ENCODE peak calls at places on chromosomes 6 and 20, in eight cellular contexts. T is uterus, Y is IMR-90, B is transverse colon, U is spleen, G is tibial nerve, P is Peyer's patch, X is esophagus squamous epithelium. Z is an unnamed sample.

GRCh38 chr20:23889775-23890187 is 10.2 kb upstream of the CST5 start:
- DNase-seq in T (no peak), Y (peak), B (peak), U (no peak), G (no peak), P (no peak), X (no peak), Z (no peak)

GRCh38 chr20:46458891-46459750 is 52.7 kb upstream of the ELMO2 start:
- DNase-seq in T (no peak), Y (no peak), B (peak), U (no peak), G (no peak), P (peak), X (no peak), Z (no peak)

GRCh38 chr6:6599468-6599873 is 11.0 kb downstream of the LY86 start:
- DNase-seq in T (no peak), Y (no peak), B (peak), U (no peak), G (peak), P (no peak), X (no peak), Z (no peak)

GRCh38 chr6:111175135-111175534 is 87.8 kb downstream of the SLC16A10 start:
- DNase-seq in T (no peak), Y (no peak), B (no peak), U (no peak), G (no peak), P (no peak), X (no peak), Z (no peak)

GRCh38 chr20:62141397-62142251 is 1.6 kb downstream of the PSMA7 start:
- DNase-seq in T (no peak), Y (peak), B (no peak), U (no peak), G (no peak), P (peak), X (no peak), Z (no peak)

GRCh38 chr6:130076512-130076911 is 58.1 kb downstream of the L3MBTL3 start:
- DNase-seq in T (no peak), Y (peak), B (no peak), U (no peak), G (no peak), P (no peak), X (no peak), Z (no peak)

GRCh38 chr20:15862178-15862577 is 711.1 kb downstream of the KIF16B start:
- DNase-seq in T (no peak), Y (no peak), B (no peak), U (no peak), G (no peak), P (no peak), X (no peak), Z (no peak)

GRCh38 chr20:56788041-56788670 is 159.1 kb downstream of the TFAP2C start:
- DNase-seq in T (peak), Y (peak), B (peak), U (peak), G (peak), P (peak), X (no peak), Z (peak)

GRCh38 chr6:150195996-150196417 is 53.2 kb downstream of the PPP1R14C start:
- DNase-seq in T (no peak), Y (no peak), B (peak), U (no peak), G (no peak), P (peak), X (no peak), Z (no peak)

GRCh38 chr6:44093066-44093465 is 34.2 kb downstream of the MRPL14 start:
- DNase-seq in T (no peak), Y (no peak), B (no peak), U (no peak), G (no peak), P (no peak), X (no peak), Z (no peak)

GRCh38 chr6:152089992-152090391 is 282.5 kb downstream of the ESR1 start:
- DNase-seq in T (peak), Y (peak), B (no peak), U (no peak), G (peak), P (no peak), X (no peak), Z (peak)

GRCh38 chr6:55892749-55893357 is 17.5 kb upstream of the BMP5 start:
- DNase-seq in T (no peak), Y (peak), B (no peak), U (no peak), G (no peak), P (no peak), X (no peak), Z (no peak)

GRCh38 chr20:60100780-60101179 is 142.6 kb downstream of the CDH26 start:
- DNase-seq in T (no peak), Y (no peak), B (no peak), U (no peak), G (no peak), P (no peak), X (no peak), Z (no peak)

GRCh38 chr20:37319120-37319717 is 26.7 kb upstream of the SRC start:
- DNase-seq in T (no peak), Y (peak), B (no peak), U (no peak), G (no peak), P (peak), X (no peak), Z (no peak)

GRCh38 chr6:135497412-135498177 is at the start of gene AHI1:
- DNase-seq in T (peak), Y (peak), B (peak), U (peak), G (peak), P (peak), X (peak), Z (peak)
- TF ChIP-seq POLR2A in T (peak), Y (peak), B (peak), U (peak), G (peak), P (peak), X (no peak), Z (peak)

GRCh38 chr20:5131502-5131901 is 4.7 kb downstream of the CDS2 start:
- DNase-seq in T (no peak), Y (no peak), B (no peak), U (no peak), G (no peak), P (no peak), X (no peak), Z (no peak)
- H3K4me3 ChIP-seq in T (no peak), Y (no peak), B (no peak), U (no peak), G (no peak), P (no peak), X (no peak), Z (no peak)

GRCh38 chr6:105363100-105363754 is 39.7 kb downstream of the PREP start:
- DNase-seq in T (no peak), Y (peak), B (no peak), U (no peak), G (no peak), P (no peak), X (no peak), Z (no peak)
- TF ChIP-seq CTCF in T (no peak), Y (peak), B (no peak), U (no peak), G (no peak), P (no peak), X (no peak), Z (no peak)

GRCh38 chr6:32194825-32195651 is 2.6 kb upstream of the GPSM3 start:
- DNase-seq in T (no peak), Y (peak), B (peak), U (no peak), G (peak), P (no peak), X (no peak), Z (no peak)
- TF ChIP-seq POLR2A in T (peak), Y (no peak), B (no peak), U (no peak), G (peak), P (peak), X (no peak), Z (no peak)

GRCh38 chr20:25584905-25585704 is at the start of gene NINL:
- DNase-seq in T (peak), Y (peak), B (peak), U (peak), G (no peak), P (peak), X (no peak), Z (no peak)
- H3K4me3 ChIP-seq in T (peak), Y (peak), B (peak), U (peak), G (peak), P (peak), X (peak), Z (peak)

DNA sequence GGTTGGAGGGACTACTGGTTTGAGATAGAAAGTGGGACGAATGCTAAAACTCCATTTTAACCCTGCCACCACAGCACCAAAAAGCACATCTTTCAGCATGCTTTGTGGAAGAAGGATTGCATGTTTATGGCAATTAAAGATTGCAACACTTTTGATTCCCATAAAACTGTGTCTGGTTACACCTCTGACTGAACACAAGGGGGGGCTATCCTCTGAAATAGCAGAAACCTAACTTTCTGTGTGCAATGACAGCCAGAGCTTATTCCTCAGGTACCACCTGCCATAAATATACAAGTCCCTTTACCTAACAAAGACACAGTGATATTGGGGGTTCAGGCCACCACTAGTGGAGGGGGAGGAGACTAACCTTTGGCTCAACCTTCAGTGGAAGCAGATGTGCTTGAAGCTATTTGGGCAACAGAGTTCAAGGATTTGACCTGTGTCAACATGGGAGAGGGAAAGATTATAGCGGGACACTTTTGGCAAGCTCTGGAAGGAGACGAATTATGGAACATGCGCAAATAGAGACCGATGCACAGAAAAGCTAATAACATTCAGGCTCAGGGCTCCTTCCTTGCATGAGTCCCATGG is 9.6 kb upstream of the PLG start:
- DNase-seq in T (no peak), Y (no peak), B (no peak), U (no peak), G (no peak), P (no peak), X (no peak), Z (no peak)
- TF ChIP-seq CTCF in T (no peak), Y (no peak), B (no peak), U (no peak), G (no peak), P (no peak), X (no peak), Z (no peak)

DNA sequence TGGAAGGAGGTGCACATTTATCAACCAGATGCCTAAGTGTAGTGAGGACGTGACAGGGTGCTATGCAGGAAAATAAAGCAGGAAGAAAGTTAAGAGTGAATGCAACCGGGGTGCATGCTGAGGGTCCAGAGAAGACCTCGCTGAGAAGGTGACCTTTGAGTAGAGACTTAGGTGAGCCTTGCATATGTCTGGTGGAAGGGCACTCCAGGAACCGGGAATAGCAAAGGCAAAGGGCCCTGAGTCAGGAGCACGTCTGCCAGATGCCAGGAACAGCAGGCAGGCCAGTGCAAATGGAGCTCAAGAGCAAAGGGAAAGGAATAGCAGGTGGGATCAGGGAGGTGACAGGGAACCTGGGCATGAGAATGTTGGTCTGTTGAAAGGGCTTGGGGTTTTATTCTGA is 445.5 kb downstream of the PREX1 start:
- DNase-seq in T (no peak), Y (no peak), B (no peak), U (no peak), G (no peak), P (no peak), X (no peak), Z (no peak)
- TF ChIP-seq POLR2A in T (no peak), Y (no peak), B (no peak), U (no peak), G (no peak), P (no peak), X (no peak), Z (no peak)

DNA sequence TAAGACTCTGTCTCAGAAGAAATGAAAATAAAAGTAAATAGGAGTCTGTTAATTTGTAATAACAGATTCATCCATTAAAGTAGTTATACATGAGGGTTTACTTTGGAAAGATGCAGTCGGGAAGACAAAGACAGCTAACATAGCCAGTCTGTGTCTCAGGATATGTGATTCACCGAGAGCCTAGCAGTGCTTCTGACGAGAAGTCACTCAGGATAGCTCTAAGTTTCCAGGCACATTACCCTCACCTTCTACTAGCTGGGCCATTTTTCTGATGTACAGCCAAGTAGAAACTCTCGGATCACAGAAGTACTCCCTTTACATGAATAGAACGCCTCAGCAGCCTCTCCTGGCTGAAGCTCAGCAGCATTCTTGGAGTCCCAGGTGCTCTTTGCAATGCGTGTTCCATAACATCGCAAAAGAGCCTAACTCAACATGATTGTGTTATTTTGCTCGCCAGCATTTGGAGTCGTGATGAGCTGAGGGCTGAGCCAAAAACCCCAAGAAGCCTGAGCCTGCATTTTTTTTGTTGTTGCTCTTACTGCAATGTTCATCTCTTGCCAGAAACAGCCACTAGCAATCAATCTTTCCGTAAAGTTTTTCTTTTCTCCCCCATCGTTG is 22.4 kb upstream of the TASP1 start:
- DNase-seq in T (peak), Y (no peak), B (no peak), U (no peak), G (no peak), P (no peak), X (no peak), Z (no peak)
- H3K4me3 ChIP-seq in T (peak), Y (no peak), B (no peak), U (no peak), G (no peak), P (no peak), X (no peak), Z (no peak)

GRCh38 chr6:139879823-139880356 is 505.4 kb upstream of the CITED2 start:
- DNase-seq in T (no peak), Y (no peak), B (no peak), U (no peak), G (no peak), P (no peak), X (no peak), Z (no peak)
- TF ChIP-seq CTCF in T (no peak), Y (no peak), B (no peak), U (no peak), G (no peak), P (no peak), X (no peak), Z (no peak)

GRCh38 chr6:128351255-128351514 is 169.2 kb downstream of the PTPRK start:
- DNase-seq in T (no peak), Y (no peak), B (no peak), U (no peak), G (no peak), P (no peak), X (no peak), Z (no peak)
- TF ChIP-seq POLR2A in T (no peak), Y (no peak), B (no peak), U (no peak), G (no peak), P (no peak), X (no peak), Z (no peak)

Z was measured in lower leg skin.